ENCODE peak calls at places on chromosomes 5 and 9, in seven cellular contexts. Q, Z, V, I, B, W and N are unnamed samples.
A peak's percentile ranks its signal among the peaks of the same experiment; 100 is the strongest.

GRCh38 chr9:16217933-16218830 is 652.3 kb downstream of the BNC2 start:
- DNase-seq in I (peak; percentile 36), Q (no peak), V (no peak), B (no peak), W (no peak), Z (no peak), N (no peak)

GRCh38 chr5:96254980-96255681 is 177.9 kb downstream of the PCSK1 start:
- DNase-seq in Q (peak; percentile 94), B (no peak), V (no peak), Z (peak; percentile 31), I (peak; percentile 21), W (peak; percentile 27), N (peak; percentile 41)

GRCh38 chr5:39547548-39548154 is 122.9 kb upstream of the DAB2 start:
- DNase-seq in I (peak; percentile 62), Z (no peak), V (no peak), B (peak; percentile 62), W (peak; percentile 39), Q (peak; percentile 68), N (peak; percentile 45)

GRCh38 chr9:38298503-38298902 is 94.0 kb upstream of the ALDH1B1 start:
- DNase-seq in Z (no peak), Q (no peak), I (no peak), B (no peak), V (no peak), W (no peak), N (no peak)

GRCh38 chr5:156155638-156156037 is 171.3 kb upstream of the SGCD start:
- DNase-seq in Z (no peak), I (no peak), W (no peak), Q (no peak), B (no peak), V (no peak), N (no peak)

GRCh38 chr5:130168211-130168610 is 263.9 kb downstream of the CHSY3 start:
- DNase-seq in Z (no peak), I (no peak), V (no peak), W (no peak), B (no peak), Q (no peak), N (no peak)

GRCh38 chr5:10399839-10400238 is 41.8 kb upstream of the ROPN1L start:
- DNase-seq in I (no peak), Z (no peak), B (no peak), V (no peak), W (no peak), Q (no peak), N (no peak)

GRCh38 chr5:150904479-150905311 is at the start of gene ZNF300:
- DNase-seq in V (peak; percentile 81), B (peak; percentile 85), Z (peak; percentile 79), W (peak; percentile 82), Q (peak; percentile 93), I (peak; percentile 83), N (peak; percentile 77)

GRCh38 chr9:126053913-126054312 is 272.7 kb upstream of the MVB12B start:
- DNase-seq in I (no peak), Q (no peak), V (peak; percentile 22), W (no peak), B (no peak), Z (no peak), N (no peak)

GRCh38 chr5:54895816-54896341 is 89.5 kb downstream of the ESM1 start:
- DNase-seq in W (peak; percentile 31), V (no peak), Z (peak; percentile 50), Q (peak; percentile 68), I (peak; percentile 29), B (peak; percentile 34), N (peak; percentile 37)

GRCh38 chr5:7347377-7347776 is 48.6 kb upstream of the ADCY2 start:
- DNase-seq in W (no peak), Z (no peak), Q (no peak), V (no peak), I (no peak), B (no peak), N (no peak)

GRCh38 chr9:108972626-108973209 is 38.5 kb downstream of the ABITRAM start:
- DNase-seq in I (no peak), W (no peak), Z (no peak), B (no peak), V (no peak), Q (peak; percentile 31), N (no peak)

GRCh38 chr5:91177085-91177484 is 206.0 kb downstream of the ARRDC3 start:
- DNase-seq in Z (no peak), I (no peak), V (no peak), B (no peak), Q (no peak), W (no peak), N (no peak)

GRCh38 chr9:137757613-137758029 is 120.0 kb upstream of the CACNA1B start:
- DNase-seq in W (no peak), V (no peak), I (no peak), B (no peak), Z (no peak), Q (peak; percentile 86), N (no peak)

GRCh38 chr5:135439426-135440205 is 7.5 kb downstream of the DCANP1 start:
- DNase-seq in V (no peak), B (no peak), Q (no peak), Z (no peak), I (no peak), W (peak; percentile 1), N (peak; percentile 11)

GRCh38 chr5:172939045-172939444 is 20.2 kb upstream of the RPL26L1 start:
- DNase-seq in Z (no peak), I (no peak), W (no peak), V (no peak), Q (peak; percentile 55), B (no peak), N (no peak)

GRCh38 chr9:73515216-73515615 is 363.6 kb downstream of the ANXA1 start:
- DNase-seq in Z (no peak), I (no peak), Q (no peak), V (no peak), B (no peak), W (no peak), N (no peak)

GRCh38 chr5:175609504-175609903 is 48.4 kb upstream of the HRH2 start:
- DNase-seq in Q (no peak), I (no peak), Z (no peak), W (no peak), B (no peak), V (no peak), N (no peak)

GRCh38 chr9:130215341-130216119 is 43.3 kb downstream of the NCS1 start:
- DNase-seq in Q (peak; percentile 56), I (peak; percentile 68), Z (no peak), B (no peak), W (no peak), V (no peak), N (no peak)

GRCh38 chr5:10106285-10106684 is 143.4 kb downstream of the ATPSCKMT start:
- DNase-seq in Q (no peak), I (no peak), B (no peak), V (no peak), Z (no peak), W (no peak), N (no peak)

GRCh38 chr5:174147551-174147950 is 102.0 kb downstream of the NSG2 start:
- DNase-seq in W (no peak), Z (no peak), B (no peak), Q (no peak), I (no peak), V (no peak), N (peak; percentile 62)

GRCh38 chr5:107878676-107879075 is 207.9 kb upstream of the EFNA5 start:
- DNase-seq in W (no peak), V (no peak), Q (no peak), Z (no peak), I (no peak), B (no peak), N (no peak)

GRCh38 chr9:14025741-14026140 is 288.2 kb downstream of the NFIB start:
- DNase-seq in I (no peak), Q (no peak), V (no peak), B (no peak), W (no peak), Z (no peak), N (no peak)

GRCh38 chr9:125200216-125201047 is at the start of gene RABEPK:
- DNase-seq in Q (peak; percentile 93), W (peak; percentile 89), Z (peak; percentile 94), B (peak; percentile 93), V (peak; percentile 91), I (peak; percentile 93), N (peak; percentile 92)

GRCh38 chr9:121701736-121702261 is 50.4 kb downstream of the DAB2IP start:
- DNase-seq in V (no peak), B (no peak), W (no peak), Q (no peak), I (no peak), Z (no peak), N (no peak)

GRCh38 chr9:121700831-121701419 is 49.5 kb downstream of the DAB2IP start:
- DNase-seq in Q (no peak), I (no peak), Z (no peak), B (no peak), V (no peak), W (no peak), N (no peak)

GRCh38 chr9:121698627-121699270 is 47.3 kb downstream of the DAB2IP start:
- DNase-seq in I (peak; percentile 52), B (peak; percentile 60), W (no peak), Z (no peak), Q (no peak), V (no peak), N (no peak)

GRCh38 chr9:121699271-121700164 is 48.1 kb downstream of the DAB2IP start:
- DNase-seq in Q (peak; percentile 55), V (no peak), W (no peak), Z (peak; percentile 67), I (peak; percentile 67), B (peak; percentile 65), N (peak; percentile 92)

GRCh38 chr9:121700165-121700830 is 48.9 kb downstream of the DAB2IP start:
- DNase-seq in I (peak; percentile 68), Z (peak; percentile 85), B (peak; percentile 73), W (peak; percentile 93), Q (peak; percentile 48), V (peak; percentile 86), N (peak; percentile 58)
- TF ChIP-seq CTCF in I (peak; percentile 63), Z (no peak), B (peak; percentile 62), W (peak; percentile 31), Q (peak; percentile 61), V (peak; percentile 47), N (no peak)

GRCh38 chr9:94165592-94166236 is 81.5 kb downstream of the PTPDC1 start:
- DNase-seq in W (peak; percentile 98), I (peak; percentile 98), Z (peak; percentile 97), Q (peak; percentile 99), B (peak; percentile 98), V (peak; percentile 97), N (peak; percentile 98)
- TF ChIP-seq POLR2A in W (no peak), I (no peak), Z (no peak), Q (no peak), B (no peak), V (no peak), N (no peak)

GRCh38 chr5:72290356-72291133 is 29.5 kb downstream of the MRPS27 start:
- DNase-seq in V (no peak), Q (peak; percentile 25), B (no peak), W (no peak), Z (no peak), I (no peak), N (no peak)
- H3K4me3 ChIP-seq in V (no peak overlapping the region), Q (no peak overlapping the region), B (no peak overlapping the region), W (no peak overlapping the region), Z (no peak overlapping the region), I (no peak overlapping the region), N (no peak overlapping the region)

GRCh38 chr5:180792287-180792964 is 10.2 kb downstream of the MGAT1 start:
- DNase-seq in Z (no peak), B (no peak), V (no peak), W (no peak), I (no peak), Q (no peak), N (no peak)
- TF ChIP-seq CTCF in Z (no peak), B (no peak), V (no peak), W (no peak), I (no peak), Q (no peak), N (no peak)